ENCODE peak calls at places on chromosomes 12 and 14, in six cellular contexts. C is AG04450; R is fibroblast of mammary gland; W is endothelial cell; A is CD8-positive, alpha-beta T cell; I is left ventricle myocardium inferior. G is an unnamed sample.

GRCh38 chr14:74457511-74457910 is 31.5 kb upstream of the SYNDIG1L start:
- DNase-seq in C (no peak), R (no peak), W (no peak), A (no peak), I (no peak), G (no peak)

GRCh38 chr12:100798799-100799198 is 4.2 kb downstream of the ANO4 start:
- DNase-seq in C (no peak), R (no peak), W (no peak), A (no peak), I (no peak), G (no peak)

GRCh38 chr14:69818760-69819191 is 21.7 kb upstream of the SLC10A1 start:
- DNase-seq in C (peak), R (peak), W (peak), A (peak), I (no peak), G (peak)

GRCh38 chr14:21496453-21496852 is 14.7 kb downstream of the METTL3 start:
- DNase-seq in C (peak), R (peak), W (no peak), A (no peak), I (no peak), G (no peak)

GRCh38 chr14:93430889-93431670 is at the start of gene UNC79:
- DNase-seq in C (no peak), R (peak), W (peak), A (no peak), I (no peak), G (peak)

GRCh38 chr12:31317471-31318397 is 8.2 kb downstream of the SINHCAF start:
- DNase-seq in C (no peak), R (no peak), W (no peak), A (no peak), I (no peak), G (no peak)

GRCh38 chr14:68741481-68741799 is 51.4 kb downstream of the ZFP36L1 start:
- DNase-seq in C (no peak), R (no peak), W (no peak), A (no peak), I (no peak), G (no peak)

GRCh38 chr12:78671295-78671694 is 193.3 kb upstream of the SYT1 start:
- DNase-seq in C (peak), R (peak), W (no peak), A (no peak), I (no peak), G (no peak)

GRCh38 chr14:55881577-55882241 is 236.5 kb upstream of the PELI2 start:
- DNase-seq in C (no peak), R (peak), W (no peak), A (no peak), I (no peak), G (no peak)

GRCh38 chr14:55180434-55180833 is 11.0 kb downstream of the DLGAP5 start:
- DNase-seq in C (no peak), R (peak), W (no peak), A (no peak), I (no peak), G (no peak)

GRCh38 chr14:92880851-92881250 is 42.1 kb upstream of the CHGA start:
- DNase-seq in C (no peak), R (peak), W (no peak), A (no peak), I (no peak), G (no peak)

GRCh38 chr12:116276433-116277216 is 868 bp downstream of the MED13L start:
- DNase-seq in C (no peak), R (peak), W (peak), A (peak), I (peak), G (peak)

GRCh38 chr12:39122562-39123204 is 217.3 kb upstream of the CPNE8 start:
- DNase-seq in C (no peak), R (no peak), W (no peak), A (no peak), I (no peak), G (peak)

GRCh38 chr14:100065161-100065871 is at the start of gene EVL:
- DNase-seq in C (no peak), R (no peak), W (no peak), A (peak), I (peak), G (no peak)

GRCh38 chr14:105865266-105865903 is 339.0 kb downstream of the TMEM121 start:
- DNase-seq in C (no peak), R (no peak), W (no peak), A (peak), I (peak), G (no peak)

GRCh38 chr14:94646481-94646880 is 34.3 kb downstream of the SERPINA3 start:
- DNase-seq in C (peak), R (peak), W (no peak), A (no peak), I (no peak), G (no peak)

GRCh38 chr12:111426341-111427185 is 20.8 kb downstream of the SH2B3 start:
- DNase-seq in C (no peak), R (peak), W (peak), A (peak), I (no peak), G (no peak)

GRCh38 chr12:67811437-67812361 is 163.2 kb downstream of the DYRK2 start:
- DNase-seq in C (no peak), R (peak), W (no peak), A (no peak), I (no peak), G (no peak)

GRCh38 chr14:99609245-99610117 is 5.5 kb upstream of the CCDC85C start:
- DNase-seq in C (no peak), R (peak), W (no peak), A (peak), I (no peak), G (no peak)

GRCh38 chr14:41782488-41782887 is 175.8 kb downstream of the LRFN5 start:
- DNase-seq in C (no peak), R (peak), W (no peak), A (no peak), I (no peak), G (no peak)

DNA sequence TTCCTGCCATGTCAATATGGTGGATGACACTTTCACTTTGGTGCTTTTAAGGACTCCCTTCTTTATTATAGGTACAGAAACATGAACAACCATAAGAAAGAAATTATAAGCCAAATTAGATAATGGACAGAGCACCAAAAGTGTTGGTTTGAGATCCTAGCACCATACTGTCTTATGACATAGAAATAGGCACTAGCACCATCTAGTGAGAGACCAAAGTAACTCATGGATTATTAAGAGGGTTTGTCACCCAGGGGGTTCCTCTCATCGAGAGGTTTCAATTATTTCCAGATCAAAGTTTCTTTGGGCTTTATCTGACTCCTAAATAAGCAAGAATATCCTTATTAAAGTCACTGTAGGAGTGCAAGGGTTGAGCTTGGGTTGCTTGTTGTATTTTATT is 153.0 kb upstream of the DIO2 start:
- DNase-seq in C (no peak), R (peak), W (no peak), A (no peak), I (no peak), G (no peak)
- TF ChIP-seq CTCF in C (peak), R (peak), W (peak), A (no peak), I (peak), G (no peak)

GRCh38 chr14:102208741-102209140 is 69.0 kb downstream of the WDR20 start:
- DNase-seq in C (no peak), R (no peak), W (no peak), A (no peak), I (no peak), G (no peak)

GRCh38 chr14:102210421-102211042 is 70.8 kb downstream of the WDR20 start:
- DNase-seq in C (no peak), R (no peak), W (no peak), A (no peak), I (no peak), G (no peak)

GRCh38 chr14:102211240-102211639 is 71.5 kb downstream of the WDR20 start:
- DNase-seq in C (no peak), R (no peak), W (no peak), A (no peak), I (no peak), G (no peak)

GRCh38 chr14:102207831-102208365 is 68.2 kb downstream of the WDR20 start:
- DNase-seq in C (no peak), R (no peak), W (no peak), A (no peak), I (no peak), G (no peak)

DNA sequence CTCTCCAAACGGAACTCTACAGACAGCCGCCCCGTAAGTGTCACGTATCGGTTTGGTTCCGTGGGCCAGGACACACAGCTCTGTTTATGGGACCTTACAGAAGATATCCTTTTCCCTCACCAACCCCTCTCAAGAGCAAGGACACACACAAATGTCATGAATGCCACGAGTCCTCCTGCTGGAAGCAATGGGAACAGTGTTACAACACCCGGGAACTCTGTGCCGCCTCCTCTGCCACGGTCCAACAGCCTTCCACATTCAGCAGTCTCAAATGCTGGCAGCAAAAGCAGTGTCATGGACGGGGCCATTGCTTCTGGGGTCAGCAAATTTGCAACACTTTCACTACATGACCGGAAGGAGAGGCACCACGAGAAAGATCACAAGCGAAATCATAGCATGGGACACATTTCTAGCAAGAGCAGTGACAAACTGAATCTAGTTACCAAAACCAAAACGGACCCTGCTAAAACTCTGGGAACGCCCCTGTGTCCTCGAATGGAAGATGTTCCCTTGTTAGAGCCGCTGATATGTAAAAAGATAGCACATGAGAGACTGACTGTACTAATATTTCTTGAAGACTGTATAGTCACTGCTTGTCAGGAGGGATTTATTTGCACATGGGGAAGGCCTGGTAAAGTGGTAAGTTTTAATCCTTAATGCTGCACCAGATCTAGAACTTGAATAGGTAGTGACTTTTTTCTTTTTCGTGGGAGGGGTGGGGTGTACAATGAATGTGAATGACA is 69.7 kb downstream of the WDR20 start:
- DNase-seq in C (no peak), R (peak), W (no peak), A (no peak), I (no peak), G (peak)
- TF ChIP-seq CTCF in C (peak), R (peak), W (no peak), A (no peak), I (peak), G (peak)

GRCh38 chr12:119012179-119012578 is 30.8 kb downstream of the SRRM4 start:
- DNase-seq in C (no peak), R (no peak), W (no peak), A (no peak), I (no peak), G (no peak)
- TF ChIP-seq CTCF in C (no peak), R (no peak), W (no peak), A (no peak), I (no peak), G (no peak)

DNA sequence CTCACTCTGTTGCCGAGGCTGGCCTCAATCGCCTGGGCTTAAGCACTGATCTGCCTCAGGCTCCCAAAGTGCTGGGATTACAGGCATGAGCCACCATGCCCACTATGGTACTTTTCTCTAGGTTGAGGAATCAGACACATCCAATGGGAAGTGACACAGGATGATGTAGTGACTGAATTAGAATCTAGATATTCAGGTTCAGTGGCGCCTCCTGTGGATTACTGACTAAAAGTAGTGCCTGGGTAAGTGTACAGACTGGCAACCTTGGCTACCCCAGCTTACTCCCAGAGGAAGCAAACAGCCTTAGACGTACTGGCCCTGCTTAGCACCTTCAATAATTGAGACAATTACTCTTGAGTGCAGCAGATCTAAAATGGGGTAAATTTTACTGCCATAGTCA is 22.8 kb downstream of the GALNT8 start:
- DNase-seq in C (no peak), R (no peak), W (no peak), A (no peak), I (no peak), G (no peak)
- TF ChIP-seq CTCF in C (no peak), R (no peak), W (no peak), A (no peak), I (no peak), G (no peak)

GRCh38 chr12:57460457-57461325 is 1.1 kb downstream of the GLI1 start:
- DNase-seq in C (no peak), R (no peak), W (peak), A (peak), I (no peak), G (peak)
- TF ChIP-seq CTCF in C (peak), R (no peak), W (no peak), A (no peak), I (no peak), G (peak)

GRCh38 chr14:31894351-31894750 is 182.8 kb upstream of the ARHGAP5 start:
- DNase-seq in C (no peak), R (no peak), W (no peak), A (no peak), I (no peak), G (no peak)

GRCh38 chr14:31897581-31898186 is 179.4 kb upstream of the ARHGAP5 start:
- DNase-seq in C (no peak), R (peak), W (no peak), A (no peak), I (no peak), G (no peak)

GRCh38 chr14:31895206-31895605 is 181.9 kb upstream of the ARHGAP5 start:
- DNase-seq in C (peak), R (peak), W (no peak), A (no peak), I (no peak), G (no peak)

GRCh38 chr14:31889297-31889696 is 187.8 kb upstream of the ARHGAP5 start:
- DNase-seq in C (no peak), R (no peak), W (no peak), A (no peak), I (no peak), G (no peak)

DNA sequence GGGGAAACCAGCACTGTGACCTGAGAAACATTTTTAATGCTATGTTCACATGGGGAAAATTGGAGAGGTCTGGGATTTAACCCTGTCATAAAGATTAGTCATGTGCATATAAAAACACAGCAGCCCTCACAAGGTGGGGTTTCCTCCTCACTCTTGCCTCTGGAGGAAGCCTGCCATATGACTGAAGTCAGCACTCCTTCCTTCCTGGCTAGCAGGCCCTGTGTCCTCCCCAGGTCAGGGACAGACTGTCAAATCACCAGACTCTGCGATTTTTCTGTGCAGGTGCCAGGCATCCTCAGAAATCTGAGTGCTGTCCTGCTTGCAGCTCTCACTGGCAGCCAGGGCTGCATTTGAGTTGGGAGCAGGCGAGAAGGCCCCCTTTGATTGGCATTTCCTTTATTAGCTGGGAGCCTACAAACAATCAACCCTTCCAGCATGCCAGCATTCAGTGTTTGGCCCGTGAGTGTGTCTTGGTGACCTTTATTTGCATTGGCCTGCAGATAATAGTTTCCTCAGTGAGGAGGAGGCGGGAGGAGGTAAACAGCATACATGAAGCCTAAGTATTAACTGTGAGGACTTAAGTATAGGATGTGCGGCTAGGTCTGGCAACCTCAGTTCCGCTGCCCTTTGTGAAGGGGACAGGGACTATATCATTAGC is 183.8 kb upstream of the ARHGAP5 start:
- DNase-seq in C (no peak), R (no peak), W (peak), A (no peak), I (no peak), G (no peak)
- TF ChIP-seq CTCF in C (no peak), R (no peak), W (no peak), A (no peak), I (no peak), G (no peak)

GRCh38 chr12:57757771-57758170 is 2.9 kb downstream of the MARCHF9 start:
- DNase-seq in C (no peak), R (no peak), W (no peak), A (no peak), I (no peak), G (no peak)

GRCh38 chr12:57761391-57761998 is 5.4 kb downstream of the CYP27B1 start:
- DNase-seq in C (no peak), R (no peak), W (no peak), A (no peak), I (no peak), G (no peak)

GRCh38 chr12:57758566-57759359 is 3.9 kb downstream of the MARCHF9 start:
- DNase-seq in C (no peak), R (no peak), W (no peak), A (no peak), I (no peak), G (no peak)

GRCh38 chr12:57760347-57760982 is 5.6 kb downstream of the MARCHF9 start:
- DNase-seq in C (no peak), R (no peak), W (peak), A (no peak), I (no peak), G (peak)

DNA sequence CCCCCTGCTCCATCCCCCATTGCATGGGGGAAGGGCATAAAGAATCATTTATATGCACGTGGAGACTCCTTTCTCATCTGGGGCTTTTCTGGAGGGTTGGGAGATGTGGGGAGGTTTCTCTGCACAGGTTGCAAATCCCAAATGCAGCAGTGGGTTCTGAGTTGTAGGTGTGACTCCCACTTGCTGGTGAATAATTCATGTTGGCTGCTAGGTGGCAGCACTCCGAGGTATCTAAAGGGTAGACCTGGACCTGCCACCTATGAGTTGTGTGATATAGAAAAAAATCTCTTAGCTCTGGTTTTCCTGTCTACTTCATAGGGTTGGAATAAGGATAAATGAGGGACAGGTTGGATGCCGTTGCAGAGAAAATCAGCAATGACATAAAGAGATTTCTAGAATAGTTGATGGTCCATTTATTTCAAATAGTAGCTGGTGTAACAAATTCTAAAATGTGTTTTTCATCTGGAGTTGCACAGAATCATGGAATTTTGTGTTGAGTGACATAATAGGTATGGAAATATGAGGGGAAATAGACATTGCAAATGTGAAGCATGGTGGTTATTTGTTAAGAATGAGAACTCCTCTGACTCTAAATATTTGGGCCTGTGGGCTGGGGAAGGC is 4.6 kb downstream of the MARCHF9 start:
- DNase-seq in C (no peak), R (no peak), W (no peak), A (peak), I (no peak), G (no peak)
- TF ChIP-seq CTCF in C (peak), R (peak), W (peak), A (peak), I (peak), G (no peak)

GRCh38 chr12:130761537-130762318 is 45.6 kb upstream of the RIMBP2 start:
- DNase-seq in C (no peak), R (peak), W (peak), A (peak), I (peak), G (peak)
- TF ChIP-seq CTCF in C (peak), R (peak), W (no peak), A (peak), I (peak), G (peak)

G was measured in nephron progenitor cell.